ENCODE peak calls at places on chromosomes 12 and 14, in five cellular contexts. N is GM23248, B is hepatocyte, F is PC-3, L is MM.1S. E is an unnamed sample.
A peak's percentile ranks its signal among the peaks of the same experiment; 100 is the strongest.

GRCh38 chr14:36505193-36505815 is 14.7 kb downstream of the NKX2-1 start:
- DNase-seq in N (no peak), B (peak; percentile 23), F (no peak), L (peak; percentile 49), E (peak; percentile 31)

GRCh38 chr14:21041676-21042433 is at the start of gene RNASE7:
- DNase-seq in N (peak; percentile 76), B (no peak), F (no peak), L (no peak), E (no peak)

GRCh38 chr14:103801459-103801858 is 45.9 kb downstream of the PPP1R13B start:
- DNase-seq in N (peak; percentile 94), B (peak; percentile 53), F (peak; percentile 95), L (no peak), E (no peak)

GRCh38 chr14:60651936-60652673 is 2.8 kb upstream of the SIX1 start:
- DNase-seq in N (peak; percentile 39), B (peak; percentile 23), F (no peak), L (no peak), E (peak; percentile 46)

GRCh38 chr12:123512838-123513665 is 20.5 kb downstream of the RILPL1 start:
- DNase-seq in N (no peak), B (no peak), F (no peak), L (no peak), E (no peak)

GRCh38 chr14:94836849-94837248 is 66.9 kb upstream of the GSC start:
- DNase-seq in N (no peak), B (no peak), F (no peak), L (no peak), E (no peak)

GRCh38 chr12:132079190-132079589 is 64.9 kb downstream of the DDX51 start:
- DNase-seq in N (no peak), B (no peak), F (no peak), L (no peak), E (no peak)

GRCh38 chr12:50056629-50056976 is 793 bp upstream of the ASIC1 start:
- DNase-seq in N (no peak), B (no peak), F (no peak), L (no peak), E (no peak)

GRCh38 chr12:98645572-98646067 is 530 bp downstream of the APAF1 start:
- DNase-seq in N (peak; percentile 48), B (peak; percentile 28), F (peak; percentile 18), L (no peak), E (no peak)

GRCh38 chr12:31317471-31318397 is 8.2 kb downstream of the SINHCAF start:
- DNase-seq in N (no peak), B (no peak), F (no peak), L (no peak), E (no peak)

GRCh38 chr14:74825008-74825407 is 50.9 kb downstream of the PROX2 start:
- DNase-seq in N (peak; percentile 84), B (no peak), F (no peak), L (no peak), E (no peak)

GRCh38 chr14:33767721-33768457 is 183.0 kb downstream of the EGLN3 start:
- DNase-seq in N (peak; percentile 44), B (no peak), F (no peak), L (no peak), E (no peak)

GRCh38 chr12:66665416-66665815 is 13.5 kb downstream of the GRIP1 start:
- DNase-seq in N (no peak), B (no peak), F (peak; percentile 89), L (no peak), E (no peak)

GRCh38 chr14:61780125-61780524 is 17.9 kb downstream of the SNAPC1 start:
- DNase-seq in N (no peak), B (no peak), F (no peak), L (peak; percentile 28), E (no peak)

GRCh38 chr12:108850854-108851573 is 6.4 kb downstream of the SSH1 start:
- DNase-seq in N (peak; percentile 87), B (no peak), F (no peak), L (no peak), E (peak; percentile 85)

GRCh38 chr14:93977790-93978581 is 1.6 kb upstream of the ASB2 start:
- DNase-seq in N (no peak), B (no peak), F (no peak), L (peak; percentile 88), E (no peak)

GRCh38 chr14:93045211-93045674 is 70.5 kb downstream of the ITPK1 start:
- DNase-seq in N (no peak), B (no peak), F (no peak), L (no peak), E (no peak)

DNA sequence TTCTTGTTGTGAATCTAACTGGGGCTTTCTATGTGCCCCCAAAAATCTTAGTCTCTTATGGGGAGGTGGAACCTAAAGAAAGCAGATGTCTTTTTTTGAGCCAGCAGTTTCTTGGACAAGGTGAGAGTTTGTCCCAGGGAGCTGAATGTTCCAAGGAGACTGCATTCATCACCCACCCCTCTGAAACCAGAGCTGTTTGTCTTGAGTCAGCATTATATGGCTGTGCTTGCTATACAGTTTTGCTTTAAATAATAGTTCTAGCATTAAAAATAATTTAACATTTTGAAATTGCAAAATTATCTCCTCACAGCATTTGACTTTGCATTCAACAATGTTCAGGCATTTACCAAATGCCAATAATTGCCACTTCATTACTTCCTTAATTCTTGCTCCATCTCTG is 813.3 kb downstream of the BCL11B start:
- DNase-seq in N (no peak), B (no peak), F (no peak), L (no peak), E (no peak)
- H3K9me2 ChIP-seq in N (no peaks in the 10 kb centered on the region), B (no peaks in the 10 kb centered on the region), F (no peaks in the 10 kb centered on the region), L (no peaks in the 10 kb centered on the region), E (no peaks in the 10 kb centered on the region)

GRCh38 chr12:93426406-93426805 is 15.3 kb downstream of the UBE2N start:
- DNase-seq in N (no peak), B (no peak), F (no peak), L (no peak), E (no peak)
- H3K9me2 ChIP-seq in N (no peaks in the 10 kb centered on the region), B (no peaks in the 10 kb centered on the region), F (no peaks in the 10 kb centered on the region), L (no peaks in the 10 kb centered on the region), E (no peaks in the 10 kb centered on the region)

GRCh38 chr14:69854598-69854997 is 24.6 kb upstream of the SMOC1 start:
- DNase-seq in N (no peak), B (no peak), F (no peak), L (no peak), E (no peak)

GRCh38 chr14:69850736-69851112 is 28.5 kb upstream of the SMOC1 start:
- DNase-seq in N (no peak), B (peak; percentile 27), F (no peak), L (no peak), E (no peak)

GRCh38 chr14:69852897-69853296 is 26.3 kb upstream of the SMOC1 start:
- DNase-seq in N (no peak), B (no peak), F (no peak), L (no peak), E (no peak)

GRCh38 chr14:69855180-69855817 is 23.9 kb upstream of the SMOC1 start:
- DNase-seq in N (no peak), B (no peak), F (no peak), L (no peak), E (no peak)

GRCh38 chr14:69853774-69854173 is 25.4 kb upstream of the SMOC1 start:
- DNase-seq in N (no peak), B (no peak), F (no peak), L (no peak), E (no peak)
- H3K9me2 ChIP-seq in N (no peaks in the 10 kb centered on the region), B (no peaks in the 10 kb centered on the region), F (no peaks in the 10 kb centered on the region), L (no peaks in the 10 kb centered on the region), E (no peaks in the 10 kb centered on the region)

DNA sequence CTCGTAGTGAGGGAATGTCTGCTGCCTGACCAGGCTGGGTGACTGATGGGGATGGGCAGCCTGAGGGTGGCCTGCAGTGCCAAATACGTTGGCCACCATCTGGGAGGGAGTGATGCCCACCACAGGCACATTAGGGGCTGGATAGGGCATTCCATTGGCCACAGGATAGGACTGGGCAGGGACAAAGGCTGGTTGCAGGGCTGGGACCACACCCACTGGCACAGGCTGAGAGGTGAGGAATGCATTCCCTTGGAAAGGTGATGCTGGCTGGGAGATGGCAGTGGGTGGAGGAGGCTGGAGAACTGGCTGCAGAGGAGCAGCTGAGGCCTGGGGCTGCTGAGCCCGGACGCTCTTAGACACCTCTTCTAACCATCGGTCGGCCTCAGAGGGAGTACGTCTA is 39.5 kb downstream of the PAPLN start:
- DNase-seq in N (no peak), B (no peak), F (no peak), L (no peak), E (no peak)
- H3K9me2 ChIP-seq in N (no peaks in the 10 kb centered on the region), B (no peaks in the 10 kb centered on the region), F (no peaks in the 10 kb centered on the region), L (no peaks in the 10 kb centered on the region), E (no peaks in the 10 kb centered on the region)

E was measured in SK-N-SH.